ENCODE peak calls at places on chromosomes 6 and 20, in four cellular contexts. D is A549, F is IMR-90, T is HEK293T. B is an unnamed sample.
A peak's percentile ranks its signal among the peaks of the same experiment; 100 is the strongest.

GRCh38 chr20:36818185-36818584 is 44.6 kb upstream of the DSN1 start:
- DNase-seq in D (no peak), F (no peak), T (no peak), B (no peak)

GRCh38 chr6:138805431-138805830 is 9.5 kb downstream of the ECT2L start:
- DNase-seq in D (no peak), F (peak; percentile 68), T (no peak), B (no peak)

GRCh38 chr6:113873043-113873667 is 16.0 kb downstream of the MARCKS start:
- DNase-seq in D (peak; percentile 67), F (no peak), T (no peak), B (no peak)

GRCh38 chr20:50116368-50116999 is 3.5 kb upstream of the UBE2V1 start:
- DNase-seq in D (no peak), F (no peak), T (no peak), B (no peak)

GRCh38 chr20:57435498-57436222 is 44.5 kb downstream of the RBM38 start:
- DNase-seq in D (peak; percentile 30), F (no peak), T (no peak), B (no peak)

GRCh38 chr6:75211920-75212590 is 6.2 kb upstream of the COL12A1 start:
- DNase-seq in D (no peak), F (no peak), T (no peak), B (no peak)

GRCh38 chr20:44780226-44780625 is 30.1 kb downstream of the RIMS4 start:
- DNase-seq in D (peak; percentile 44), F (peak; percentile 55), T (peak; percentile 60), B (no peak)

GRCh38 chr6:170497845-170498281 is 55.2 kb downstream of the PSMB1 start:
- DNase-seq in D (no peak), F (no peak), T (no peak), B (no peak)

GRCh38 chr6:122180132-122180531 is 219.3 kb upstream of the HSF2 start:
- DNase-seq in D (no peak), F (peak; percentile 13), T (peak; percentile 15), B (no peak)

GRCh38 chr6:81731814-81732213 is 20.7 kb downstream of the TENT5A start:
- DNase-seq in D (no peak), F (no peak), T (no peak), B (no peak)

GRCh38 chr20:21767200-21767738 is 61.8 kb downstream of the PAX1 start:
- DNase-seq in D (no peak), F (no peak), T (no peak), B (no peak)

GRCh38 chr6:159038914-159039884 is 5.6 kb downstream of the TAGAP start:
- DNase-seq in D (no peak), F (peak; percentile 38), T (no peak), B (peak; percentile 86)

GRCh38 chr20:45783656-45784294 is 7.9 kb downstream of the WFDC3 start:
- DNase-seq in D (no peak), F (no peak), T (no peak), B (no peak)

GRCh38 chr6:123715243-123715863 is 78.6 kb upstream of the TRDN start:
- DNase-seq in D (peak; percentile 17), F (no peak), T (peak; percentile 29), B (no peak)

GRCh38 chr20:4813839-4814695 is 92.4 kb downstream of the PRND start:
- DNase-seq in D (no peak), F (no peak), T (no peak), B (peak; percentile 91)

GRCh38 chr6:133756046-133756445 is 132.9 kb upstream of the TCF21 start:
- DNase-seq in D (no peak), F (peak; percentile 61), T (no peak), B (no peak)

GRCh38 chr6:112979830-112980229 is 632.7 kb downstream of the RFPL4B start:
- DNase-seq in D (no peak), F (no peak), T (peak; percentile 22), B (no peak)

GRCh38 chr6:14706378-14706929 is 539.4 kb upstream of the JARID2 start:
- DNase-seq in D (peak; percentile 29), F (peak; percentile 100), T (no peak), B (no peak)

GRCh38 chr6:140052757-140053729 is 678.6 kb upstream of the CITED2 start:
- DNase-seq in D (peak; percentile 17), F (peak; percentile 59), T (peak; percentile 25), B (no peak)

GRCh38 chr6:158150701-158151100 is 17.4 kb downstream of the SERAC1 start:
- DNase-seq in D (no peak), F (peak; percentile 91), T (no peak), B (no peak)

GRCh38 chr6:5025911-5026819 is 22.3 kb upstream of the RPP40 start:
- DNase-seq in D (no peak), F (peak; percentile 30), T (peak; percentile 63), B (no peak)

GRCh38 chr6:5333653-5334052 is 72.3 kb downstream of the FARS2 start:
- DNase-seq in D (peak; percentile 23), F (peak; percentile 60), T (no peak), B (no peak)

GRCh38 chr6:74946961-74947360 is 258.9 kb downstream of the COL12A1 start:
- DNase-seq in D (no peak), F (peak; percentile 78), T (no peak), B (no peak)

GRCh38 chr6:143223895-143224294 is 163.2 kb downstream of the AIG1 start:
- DNase-seq in D (peak; percentile 14), F (no peak), T (peak; percentile 19), B (no peak)

GRCh38 chr6:4719491-4719890 is 56.7 kb upstream of the CDYL start:
- DNase-seq in D (no peak), F (no peak), T (no peak), B (no peak)

GRCh38 chr6:134004714-134005113 is 47.7 kb downstream of the SLC2A12 start:
- DNase-seq in D (no peak), F (peak; percentile 39), T (no peak), B (no peak)

GRCh38 chr6:161393839-161394364 is 120.0 kb upstream of the AGPAT4 start:
- DNase-seq in D (peak; percentile 79), F (peak; percentile 90), T (peak; percentile 74), B (peak; percentile 43)

GRCh38 chr6:96853083-96853482 is 15.8 kb upstream of the GPR63 start:
- DNase-seq in D (no peak), F (no peak), T (no peak), B (no peak)

GRCh38 chr6:38567436-38567835 is 72.3 kb downstream of the BTBD9 start:
- DNase-seq in D (peak; percentile 44), F (peak; percentile 93), T (no peak), B (no peak)

GRCh38 chr6:112939543-112939942 is 592.4 kb downstream of the RFPL4B start:
- DNase-seq in D (no peak), F (no peak), T (no peak), B (no peak)

GRCh38 chr6:90905351-90905750 is 318.5 kb upstream of the MAP3K7 start:
- DNase-seq in D (no peak), F (no peak), T (no peak), B (no peak)

GRCh38 chr6:78995946-78996345 is 82.1 kb downstream of the PHIP start:
- DNase-seq in D (no peak), F (peak; percentile 61), T (no peak), B (no peak)

GRCh38 chr20:53712212-53712977 is 118.8 kb upstream of the ZNF217 start:
- DNase-seq in D (no peak), F (no peak), T (no peak), B (no peak)

GRCh38 chr6:115729036-115729435 is 331.7 kb downstream of the FRK start:
- DNase-seq in D (no peak), F (no peak), T (no peak), B (no peak)

GRCh38 chr6:39298061-39298460 is 16.2 kb downstream of the KCNK17 start:
- DNase-seq in D (no peak), F (no peak), T (no peak), B (no peak)

GRCh38 chr6:99276747-99277146 is 72.7 kb downstream of the FAXC start:
- DNase-seq in D (no peak), F (peak; percentile 3), T (no peak), B (no peak)

GRCh38 chr6:111481836-111482235 is 1.2 kb downstream of the REV3L start:
- DNase-seq in D (peak; percentile 26), F (peak; percentile 11), T (no peak), B (no peak)

GRCh38 chr6:35562060-35562459 is 49.4 kb upstream of the TULP1 start:
- DNase-seq in D (no peak), F (peak; percentile 26), T (no peak), B (no peak)
- TF ChIP-seq BHLHE40 in D (no peak), F (no peak), T (no peak), B (no peak)

GRCh38 chr6:43951063-43951755 is 176.0 kb downstream of the MRPL14 start:
- DNase-seq in D (peak; percentile 28), F (no peak), T (peak; percentile 35), B (no peak)

GRCh38 chr6:43950206-43950605 is 177.0 kb downstream of the MRPL14 start:
- DNase-seq in D (no peak), F (no peak), T (no peak), B (no peak)

GRCh38 chr6:43950731-43951062 is 176.6 kb downstream of the MRPL14 start:
- DNase-seq in D (no peak), F (no peak), T (no peak), B (no peak)

GRCh38 chr6:43948527-43949450 is 178.5 kb downstream of the MRPL14 start:
- DNase-seq in D (no peak), F (peak; percentile 55), T (no peak), B (no peak)

GRCh38 chr6:43949451-43950110 is 177.7 kb downstream of the MRPL14 start:
- DNase-seq in D (no peak), F (no peak), T (no peak), B (no peak)
- TF ChIP-seq BHLHE40 in D (no peak), F (no peak), T (no peak), B (no peak)

GRCh38 chr20:3209023-3209945 is at the start of gene ITPA:
- DNase-seq in D (peak; percentile 58), F (peak; percentile 20), T (peak; percentile 75), B (no peak)

GRCh38 chr20:3204124-3204794 is at the start of gene DDRGK1:
- DNase-seq in D (peak; percentile 88), F (peak; percentile 69), T (peak; percentile 92), B (peak; percentile 65)

GRCh38 chr20:3213226-3213625 is 3.9 kb downstream of the ITPA start:
- DNase-seq in D (no peak), F (no peak), T (no peak), B (no peak)

GRCh38 chr20:3210346-3210745 is 1.0 kb downstream of the ITPA start:
- DNase-seq in D (no peak), F (no peak), T (no peak), B (no peak)

DNA sequence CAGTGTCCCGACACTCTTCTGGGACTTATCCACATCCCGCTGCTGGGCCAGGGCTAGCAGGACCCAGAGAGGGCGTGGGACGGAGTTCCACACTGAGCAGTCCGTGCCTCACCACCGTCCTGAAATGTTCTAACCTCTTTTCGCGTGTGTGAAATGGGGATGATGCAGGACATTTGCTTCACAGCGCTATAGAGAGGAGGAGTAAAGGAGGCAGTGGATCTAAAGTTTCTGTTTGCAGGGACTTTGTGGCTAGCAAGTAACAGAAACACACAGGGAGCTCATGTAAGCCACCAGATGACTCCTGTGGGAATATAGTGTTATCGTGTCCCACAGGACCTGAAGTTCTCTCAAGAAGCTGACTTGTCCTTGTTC is 634 bp downstream of the ITPA start:
- DNase-seq in D (no peak), F (peak; percentile 18), T (no peak), B (no peak)
- TF ChIP-seq BHLHE40 in D (no peak), F (no peak), T (no peak), B (no peak)

DNA sequence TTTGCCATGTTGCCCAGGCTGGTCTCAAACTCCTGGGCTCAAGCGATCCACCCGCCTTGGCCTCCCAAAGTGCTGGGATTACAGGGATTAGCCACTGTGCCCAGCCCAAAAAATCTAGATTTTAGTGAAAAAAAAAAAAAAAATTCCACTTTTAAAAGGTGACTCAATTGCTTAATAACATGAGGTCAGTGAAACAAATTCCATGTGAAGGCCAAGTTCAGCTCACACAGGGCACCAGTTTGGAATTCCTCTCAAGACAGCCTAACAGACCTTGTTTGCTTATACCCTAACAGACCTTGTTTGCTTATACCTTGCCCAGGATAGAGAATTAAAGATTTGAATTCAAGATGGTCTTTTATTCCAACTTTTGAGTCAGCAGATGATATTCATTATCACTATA is 5.1 kb downstream of the RRBP1 start:
- DNase-seq in D (no peak), F (peak; percentile 39), T (no peak), B (no peak)
- TF ChIP-seq BHLHE40 in D (no peak), F (no peak), T (no peak), B (no peak)